ENCODE peak calls at places on chromosomes 1 and 21, in four cellular contexts. E is GM23248, H is astrocyte, L is IMR-90. Y is an unnamed sample.
A peak's percentile ranks its signal among the peaks of the same experiment; 100 is the strongest.

GRCh38 chr1:109112056-109112651 is 1.8 kb upstream of the ELAPOR1 start:
- DNase-seq in E (peak; percentile 73), H (no peak), L (peak; percentile 41), Y (peak; percentile 87)

GRCh38 chr1:28928306-28928987 is 14.1 kb downstream of the EPB41 start:
- DNase-seq in E (no peak), H (no peak), L (no peak), Y (no peak)

GRCh38 chr1:218611916-218612580 is 266.9 kb downstream of the TGFB2 start:
- DNase-seq in E (no peak), H (no peak), L (no peak), Y (no peak)

GRCh38 chr1:79478728-79479373 is 472.3 kb upstream of the ADGRL4 start:
- DNase-seq in E (no peak), H (no peak), L (no peak), Y (no peak)

GRCh38 chr1:62869217-62869754 is 85.4 kb downstream of the ATG4C start:
- DNase-seq in E (no peak), H (no peak), L (no peak), Y (no peak)

GRCh38 chr1:214380418-214380817 is 99.5 kb downstream of the SMYD2 start:
- DNase-seq in E (no peak), H (peak; percentile 57), L (no peak), Y (no peak)

GRCh38 chr1:30263405-30263804 is 460.0 kb downstream of the MATN1 start:
- DNase-seq in E (no peak), H (no peak), L (no peak), Y (no peak)

GRCh38 chr1:165353731-165354671 is 2.5 kb downstream of the LMX1A start:
- DNase-seq in E (no peak), H (no peak), L (no peak), Y (no peak)

GRCh38 chr1:202805886-202806511 is 2.2 kb downstream of the KDM5B start:
- DNase-seq in E (peak; percentile 60), H (no peak), L (peak; percentile 12), Y (peak; percentile 91)

GRCh38 chr1:71104417-71104816 is 23.6 kb upstream of the ZRANB2 start:
- DNase-seq in E (no peak), H (no peak), L (no peak), Y (no peak)

GRCh38 chr1:150484431-150484830 is 2.8 kb upstream of the TARS2 start:
- DNase-seq in E (peak; percentile 87), H (peak; percentile 45), L (peak; percentile 78), Y (no peak)

GRCh38 chr1:219422811-219423598 is 189.9 kb downstream of the ZC3H11B start:
- DNase-seq in E (peak; percentile 74), H (peak; percentile 74), L (peak; percentile 89), Y (peak; percentile 74)

GRCh38 chr1:117268926-117269378 is 58.2 kb upstream of the VTCN1 start:
- DNase-seq in E (no peak), H (no peak), L (no peak), Y (no peak)

GRCh38 chr21:34337741-34338140 is 26.1 kb upstream of the KCNE2 start:
- DNase-seq in E (no peak), H (no peak), L (no peak), Y (peak; percentile 43)

GRCh38 chr1:149962039-149962647 is 25.5 kb upstream of the MTMR11 start:
- DNase-seq in E (peak; percentile 83), H (peak; percentile 57), L (peak; percentile 82), Y (no peak)

GRCh38 chr1:86156571-86157455 is at the start of gene COL24A1:
- DNase-seq in E (peak; percentile 68), H (peak; percentile 75), L (peak; percentile 83), Y (peak; percentile 92)

GRCh38 chr1:36448530-36449051 is 1.7 kb downstream of the OSCP1 start:
- DNase-seq in E (peak; percentile 17), H (no peak), L (no peak), Y (no peak)

GRCh38 chr1:202624781-202625108 is 85.5 kb downstream of the SYT2 start:
- DNase-seq in E (no peak), H (peak; percentile 23), L (peak; percentile 10), Y (peak; percentile 80)

GRCh38 chr1:59699227-59699847 is 115.4 kb upstream of the HOOK1 start:
- DNase-seq in E (peak; percentile 68), H (no peak), L (peak; percentile 57), Y (no peak)

GRCh38 chr1:168783424-168783823 is 54.4 kb upstream of the DPT start:
- DNase-seq in E (peak; percentile 52), H (no peak), L (no peak), Y (no peak)
- H3K27ac ChIP-seq in E (peak overlapping the region; percentile 29), H (no peak overlapping the region), L (no peak overlapping the region), Y (no peak overlapping the region)

GRCh38 chr1:196355206-196355786 is 252.9 kb downstream of the KCNT2 start:
- DNase-seq in E (peak; percentile 52), H (peak; percentile 8), L (peak; percentile 25), Y (no peak)
- H3K4me2 ChIP-seq in E (no peak overlapping the region), H (no peak overlapping the region), L (no peak overlapping the region), Y (peak overlapping the region; percentile 17)

DNA sequence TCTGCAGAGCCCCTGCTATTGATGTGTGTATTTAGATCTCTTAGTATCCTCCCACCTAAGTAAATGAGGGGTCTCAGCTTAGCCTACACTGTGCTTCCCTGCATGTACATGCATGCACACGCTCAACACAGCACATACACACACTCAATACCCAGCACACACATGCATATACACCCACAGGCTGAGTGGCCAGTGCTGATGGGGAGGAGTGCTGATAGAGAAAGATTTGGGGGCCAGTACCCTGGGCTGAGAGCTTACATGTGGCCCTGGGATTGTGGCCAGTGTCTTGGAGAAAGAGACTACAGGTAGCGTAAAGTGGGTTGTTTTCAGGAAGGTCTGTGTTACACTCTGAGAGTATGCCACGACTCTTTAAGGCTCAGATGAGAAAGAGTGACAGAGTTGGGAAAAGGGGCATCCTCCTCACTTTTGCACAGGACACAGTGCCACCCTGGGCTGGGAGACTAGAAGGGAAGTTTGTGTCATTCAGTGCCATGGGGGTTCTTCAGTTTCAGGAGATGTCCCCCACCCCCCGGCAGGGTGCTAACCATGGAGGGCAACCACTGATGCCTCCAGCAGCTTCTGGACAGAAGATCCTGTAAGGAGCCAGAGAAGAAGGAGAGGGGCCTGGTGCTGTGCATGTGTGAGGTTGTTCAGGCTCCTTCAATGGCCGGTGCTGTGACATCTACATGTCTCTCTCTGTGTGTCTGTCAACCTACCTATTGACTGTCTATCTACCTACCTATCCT is 166.8 kb downstream of the RHOU start:
- DNase-seq in E (no peak), H (no peak), L (no peak), Y (peak; percentile 6)
- H3K27ac ChIP-seq in E (no peak overlapping the region), H (no peak overlapping the region), L (no peak overlapping the region), Y (no peak overlapping the region)

GRCh38 chr1:53219711-53220110 is 723 bp downstream of the CZIB start:
- DNase-seq in E (peak; percentile 18), H (no peak), L (peak; percentile 4), Y (no peak)
- H3K4me2 ChIP-seq in E (peak overlapping the region; percentile 97), H (peak overlapping the region; percentile 90), L (peak overlapping the region; percentile 99), Y (peak overlapping the region; percentile 97)

GRCh38 chr1:115727706-115728249 is 40.7 kb downstream of the CASQ2 start:
- DNase-seq in E (peak; percentile 82), H (peak; percentile 77), L (peak; percentile 75), Y (no peak)
- H3K27ac ChIP-seq in E (peak overlapping the region; percentile 72), H (peak overlapping the region; percentile 8), L (peak overlapping the region; percentile 15), Y (peak overlapping the region; percentile 40)

GRCh38 chr1:178399177-178399728 is 97.5 kb downstream of the CLEC20A start:
- DNase-seq in E (no peak), H (no peak), L (no peak), Y (no peak)
- H3K4me2 ChIP-seq in E (no peak overlapping the region), H (no peak overlapping the region), L (no peak overlapping the region), Y (no peak overlapping the region)

GRCh38 chr1:161951646-161952045 is 72.0 kb downstream of the OLFML2B start:
- DNase-seq in E (no peak), H (no peak), L (no peak), Y (no peak)

GRCh38 chr1:161952603-161953172 is 71.0 kb downstream of the OLFML2B start:
- DNase-seq in E (peak; percentile 37), H (no peak), L (peak; percentile 19), Y (no peak)

GRCh38 chr1:161954050-161954449 is 69.6 kb downstream of the OLFML2B start:
- DNase-seq in E (peak; percentile 19), H (no peak), L (no peak), Y (no peak)

GRCh38 chr1:161954466-161954865 is 69.2 kb downstream of the OLFML2B start:
- DNase-seq in E (peak; percentile 72), H (peak; percentile 57), L (peak; percentile 47), Y (peak; percentile 67)

DNA sequence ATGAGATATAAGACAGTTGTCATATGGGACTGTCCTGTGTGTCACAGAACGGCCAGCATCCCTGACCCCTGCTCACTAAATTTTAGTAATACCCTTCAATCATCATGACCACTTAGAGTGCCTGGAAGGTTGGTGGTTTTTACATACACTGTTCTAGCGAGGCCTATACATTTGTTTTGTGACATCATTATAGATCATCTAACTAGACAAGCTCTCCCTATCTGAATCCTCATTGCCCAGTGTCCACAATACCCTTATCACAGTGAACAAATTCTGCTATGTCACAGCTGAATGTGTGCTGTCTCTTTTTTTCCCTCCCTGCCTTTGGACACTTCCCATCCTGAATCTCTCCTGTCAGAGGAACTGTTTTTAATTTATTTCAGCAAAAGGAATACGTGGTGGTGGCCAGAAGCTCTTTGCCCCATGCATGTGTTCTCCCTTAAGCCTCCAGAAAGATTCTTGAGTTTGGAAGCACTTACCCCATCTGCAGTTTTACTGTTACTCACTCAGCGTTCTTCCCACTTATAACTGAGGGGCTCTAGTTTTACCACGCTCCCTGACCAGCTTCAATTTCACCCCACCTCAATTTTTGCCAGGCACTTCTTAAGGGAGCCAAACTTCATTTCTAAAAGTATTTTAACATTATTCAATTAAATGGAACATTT is 70.3 kb downstream of the OLFML2B start:
- DNase-seq in E (no peak), H (no peak), L (no peak), Y (no peak)
- H3K27ac ChIP-seq in E (no peak overlapping the region), H (no peak overlapping the region), L (no peak overlapping the region), Y (peak overlapping the region; percentile 16)

GRCh38 chr1:227318003-227318851 is at the start of gene CDC42BPA:
- DNase-seq in E (peak; percentile 93), H (peak; percentile 80), L (peak; percentile 87), Y (peak; percentile 99)
- H3K4me2 ChIP-seq in E (peak within 1 kb of the TSS; percentile 99), H (peak within 1 kb of the TSS; percentile 89), L (peak within 1 kb of the TSS; percentile 92), Y (peak within 1 kb of the TSS; percentile 92)

GRCh38 chr21:32134441-32135159 is 144.2 kb downstream of the MIS18A start:
- DNase-seq in E (no peak), H (no peak), L (no peak), Y (no peak)
- H3K27ac ChIP-seq in E (no peak overlapping the region), H (no peak overlapping the region), L (no peak overlapping the region), Y (no peak overlapping the region)

GRCh38 chr1:25026304-25026703 is 96.2 kb upstream of the RUNX3 start:
- DNase-seq in E (no peak), H (no peak), L (no peak), Y (no peak)
- H3K4me2 ChIP-seq in E (no peak overlapping the region), H (no peak overlapping the region), L (no peak overlapping the region), Y (no peak overlapping the region)

Y was measured in osteoblast.